ENCODE peak calls at places on chromosomes 2 and 18, in four cellular contexts. M, W, G and B are unnamed samples.

GRCh38 chr2:45173513-45173912 is 164.3 kb upstream of the SIX2 start:
- DNase-seq in M (no peak), W (no peak), G (no peak), B (peak)

GRCh38 chr18:13289501-13290205 is 71.1 kb downstream of the LDLRAD4 start:
- DNase-seq in M (no peak), W (no peak), G (no peak), B (no peak)

GRCh38 chr2:119377973-119378305 is 11.2 kb downstream of the DBI start:
- DNase-seq in M (no peak), W (no peak), G (no peak), B (no peak)

GRCh38 chr2:120502761-120503160 is 156.8 kb downstream of the INHBB start:
- DNase-seq in M (no peak), W (no peak), G (no peak), B (no peak)

GRCh38 chr2:193267496-193268002 is 1072.8 kb upstream of the TMEFF2 start:
- DNase-seq in M (no peak), W (no peak), G (no peak), B (peak)

GRCh38 chr2:17479875-17480274 is 38.4 kb downstream of the RAD51AP2 start:
- DNase-seq in M (no peak), W (no peak), G (no peak), B (no peak)

GRCh38 chr2:181203412-181203811 is 223.0 kb downstream of the UBE2E3 start:
- DNase-seq in M (no peak), W (no peak), G (no peak), B (no peak)

GRCh38 chr2:169303579-169304285 is 58.6 kb downstream of the LRP2 start:
- DNase-seq in M (no peak), W (no peak), G (no peak), B (no peak)

GRCh38 chr2:80169811-80170594 is 134.5 kb downstream of the LRRTM1 start:
- DNase-seq in M (peak), W (no peak), G (no peak), B (peak)

GRCh38 chr2:63729831-63730230 is 111.9 kb upstream of the UGP2 start:
- DNase-seq in M (no peak), W (no peak), G (no peak), B (no peak)

GRCh38 chr2:191933307-191934105 is 86.6 kb upstream of the CAVIN2 start:
- DNase-seq in M (no peak), W (no peak), G (no peak), B (no peak)

GRCh38 chr2:199985625-199986207 is 30.3 kb downstream of the MAIP1 start:
- DNase-seq in M (peak), W (peak), G (peak), B (peak)

GRCh38 chr2:95359501-95359930 is 43.0 kb upstream of the FAHD2A start:
- DNase-seq in M (no peak), W (no peak), G (no peak), B (no peak)

GRCh38 chr2:102033028-102033749 is 41.4 kb downstream of the IL1R2 start:
- DNase-seq in M (no peak), W (no peak), G (no peak), B (peak)

GRCh38 chr2:9535177-9535576 is 20.5 kb downstream of the ADAM17 start:
- DNase-seq in M (no peak), W (no peak), G (no peak), B (no peak)